ENCODE peak calls at places on chromosomes 1 and 21, in four cellular contexts. One of them, this sample, is unnamed.

GRCh38 chr1:98103617-98104284 is 182.9 kb upstream of the DPYD start:
- DNase-seq in HCT116: no peak
- DNase-seq in suprapubic skin: no peak
- DNase-seq in breast epithelium: no peak
- DNase-seq in this sample: no peak

GRCh38 chr1:184881941-184882648 is 92.2 kb downstream of the NIBAN1 start:
- DNase-seq in HCT116: no peak
- DNase-seq in breast epithelium: no peak
- DNase-seq in suprapubic skin: no peak
- DNase-seq in this sample: no peak

GRCh38 chr1:212690816-212691403 is 8.7 kb downstream of the BATF3 start:
- DNase-seq in HCT116: no peak
- DNase-seq in breast epithelium: no peak
- DNase-seq in suprapubic skin: peak; percentile 41
- DNase-seq in this sample: no peak

GRCh38 chr1:168095476-168095875 is 41.3 kb downstream of the GPR161 start:
- DNase-seq in HCT116: no peak
- DNase-seq in breast epithelium: no peak
- DNase-seq in suprapubic skin: no peak
- DNase-seq in this sample: no peak

GRCh38 chr1:54699936-54700525 is 15.6 kb upstream of the TTC4 start:
- DNase-seq in HCT116: no peak
- DNase-seq in breast epithelium: no peak
- DNase-seq in suprapubic skin: peak; percentile 55
- DNase-seq in this sample: no peak

GRCh38 chr1:91160363-91161075 is 138.7 kb upstream of the ZNF644 start:
- DNase-seq in suprapubic skin: no peak
- DNase-seq in HCT116: no peak
- DNase-seq in breast epithelium: no peak
- DNase-seq in this sample: no peak

GRCh38 chr1:228270032-228270431 is 62.2 kb downstream of the OBSCN start:
- DNase-seq in suprapubic skin: no peak
- DNase-seq in HCT116: no peak
- DNase-seq in breast epithelium: no peak
- DNase-seq in this sample: no peak

GRCh38 chr1:71853391-71853790 is 428.9 kb downstream of the NEGR1 start:
- DNase-seq in suprapubic skin: no peak
- DNase-seq in breast epithelium: no peak
- DNase-seq in HCT116: no peak
- DNase-seq in this sample: no peak

GRCh38 chr1:13541435-13542215 is 27.8 kb upstream of the LRRC38 start:
- DNase-seq in suprapubic skin: no peak
- DNase-seq in breast epithelium: no peak
- DNase-seq in HCT116: no peak
- DNase-seq in this sample: no peak

GRCh38 chr1:109047339-109047738 is 5.4 kb upstream of the WDR47 start:
- DNase-seq in HCT116: no peak
- DNase-seq in suprapubic skin: no peak
- DNase-seq in breast epithelium: no peak
- DNase-seq in this sample: no peak

GRCh38 chr1:219703240-219703639 is 90.3 kb upstream of the ZC3H11B start:
- DNase-seq in suprapubic skin: no peak
- DNase-seq in HCT116: no peak
- DNase-seq in breast epithelium: no peak
- DNase-seq in this sample: no peak

GRCh38 chr1:63728611-63729226 is 45.1 kb upstream of the ROR1 start:
- DNase-seq in HCT116: no peak
- DNase-seq in breast epithelium: no peak
- DNase-seq in suprapubic skin: no peak
- DNase-seq in this sample: no peak

GRCh38 chr1:160374701-160375443 is 8.0 kb downstream of the NHLH1 start:
- DNase-seq in suprapubic skin: no peak
- DNase-seq in breast epithelium: no peak
- DNase-seq in HCT116: no peak
- DNase-seq in this sample: no peak

GRCh38 chr21:21415741-21416140 is 417.5 kb downstream of the NCAM2 start:
- DNase-seq in suprapubic skin: no peak
- DNase-seq in breast epithelium: no peak
- DNase-seq in HCT116: no peak
- DNase-seq in this sample: no peak

GRCh38 chr1:170010443-170010842 is 64.1 kb downstream of the KIFAP3 start:
- DNase-seq in HCT116: peak; percentile 55
- DNase-seq in breast epithelium: no peak
- DNase-seq in suprapubic skin: no peak
- DNase-seq in this sample: peak; percentile 86

GRCh38 chr21:42830456-42831455 is 48.6 kb downstream of the WDR4 start:
- DNase-seq in breast epithelium: no peak
- DNase-seq in suprapubic skin: peak; percentile 49
- DNase-seq in HCT116: no peak
- DNase-seq in this sample: no peak

GRCh38 chr1:150258275-150258666 is 697 bp downstream of the CA14 start:
- DNase-seq in suprapubic skin: no peak
- DNase-seq in HCT116: no peak
- DNase-seq in breast epithelium: no peak
- DNase-seq in this sample: no peak

GRCh38 chr21:26506951-26507350 is 66.1 kb downstream of the CYYR1 start:
- DNase-seq in breast epithelium: no peak
- DNase-seq in suprapubic skin: no peak
- DNase-seq in HCT116: no peak
- DNase-seq in this sample: no peak

GRCh38 chr1:91651243-91651642 is 150.6 kb downstream of the CDC7 start:
- DNase-seq in HCT116: no peak
- DNase-seq in breast epithelium: no peak
- DNase-seq in suprapubic skin: no peak
- DNase-seq in this sample: no peak

GRCh38 chr1:204507317-204508105 is 8.7 kb upstream of the MDM4 start:
- DNase-seq in breast epithelium: no peak
- DNase-seq in HCT116: no peak
- DNase-seq in suprapubic skin: no peak
- DNase-seq in this sample: no peak

GRCh38 chr1:173258484-173259264 is 51.5 kb upstream of the TNFSF4 start:
- DNase-seq in breast epithelium: no peak
- DNase-seq in suprapubic skin: no peak
- DNase-seq in HCT116: no peak
- DNase-seq in this sample: no peak

GRCh38 chr1:212433577-212434462 is 1.1 kb downstream of the NENF start:
- DNase-seq in breast epithelium: no peak
- DNase-seq in suprapubic skin: no peak
- DNase-seq in HCT116: no peak
- DNase-seq in this sample: no peak

GRCh38 chr21:41859297-41859980 is 19.7 kb downstream of the PRDM15 start:
- DNase-seq in breast epithelium: no peak
- DNase-seq in suprapubic skin: no peak
- DNase-seq in HCT116: no peak
- DNase-seq in this sample: no peak

GRCh38 chr1:213759359-213760181 is 228.2 kb upstream of the PROX1 start:
- DNase-seq in breast epithelium: no peak
- DNase-seq in HCT116: no peak
- DNase-seq in suprapubic skin: no peak
- DNase-seq in this sample: no peak

GRCh38 chr1:82226198-82226505 is 425.4 kb downstream of the ADGRL2 start:
- DNase-seq in breast epithelium: no peak
- DNase-seq in HCT116: no peak
- DNase-seq in suprapubic skin: no peak
- DNase-seq in this sample: no peak

GRCh38 chr1:23392125-23392855 is 22.7 kb upstream of the ZNF436 start:
- DNase-seq in HCT116: no peak
- DNase-seq in breast epithelium: no peak
- DNase-seq in suprapubic skin: no peak
- DNase-seq in this sample: no peak

GRCh38 chr1:173400387-173400995 is 76.6 kb upstream of the PRDX6 start:
- DNase-seq in suprapubic skin: no peak
- DNase-seq in HCT116: no peak
- DNase-seq in breast epithelium: no peak
- DNase-seq in this sample: no peak

GRCh38 chr1:56070601-56071000 is 508.8 kb downstream of the PLPP3 start:
- DNase-seq in HCT116: no peak
- DNase-seq in breast epithelium: no peak
- DNase-seq in suprapubic skin: no peak
- DNase-seq in this sample: no peak

GRCh38 chr1:169892819-169893644 is 664 bp downstream of the SCYL3 start:
- DNase-seq in breast epithelium: no peak
- DNase-seq in HCT116: no peak
- DNase-seq in suprapubic skin: peak; percentile 83
- DNase-seq in this sample: peak; percentile 27

GRCh38 chr1:212413902-212414327 is 771 bp downstream of the PACC1 start:
- DNase-seq in HCT116: no peak
- DNase-seq in breast epithelium: no peak
- DNase-seq in suprapubic skin: no peak
- DNase-seq in this sample: no peak

GRCh38 chr1:165073402-165074007 is 283.0 kb downstream of the LMX1A start:
- DNase-seq in suprapubic skin: no peak
- DNase-seq in HCT116: peak; percentile 51
- DNase-seq in breast epithelium: no peak
- DNase-seq in this sample: no peak

GRCh38 chr1:19203440-19203839 is 6.6 kb downstream of the UBR4 start:
- DNase-seq in suprapubic skin: no peak
- DNase-seq in breast epithelium: no peak
- DNase-seq in HCT116: no peak
- DNase-seq in this sample: no peak

DNA sequence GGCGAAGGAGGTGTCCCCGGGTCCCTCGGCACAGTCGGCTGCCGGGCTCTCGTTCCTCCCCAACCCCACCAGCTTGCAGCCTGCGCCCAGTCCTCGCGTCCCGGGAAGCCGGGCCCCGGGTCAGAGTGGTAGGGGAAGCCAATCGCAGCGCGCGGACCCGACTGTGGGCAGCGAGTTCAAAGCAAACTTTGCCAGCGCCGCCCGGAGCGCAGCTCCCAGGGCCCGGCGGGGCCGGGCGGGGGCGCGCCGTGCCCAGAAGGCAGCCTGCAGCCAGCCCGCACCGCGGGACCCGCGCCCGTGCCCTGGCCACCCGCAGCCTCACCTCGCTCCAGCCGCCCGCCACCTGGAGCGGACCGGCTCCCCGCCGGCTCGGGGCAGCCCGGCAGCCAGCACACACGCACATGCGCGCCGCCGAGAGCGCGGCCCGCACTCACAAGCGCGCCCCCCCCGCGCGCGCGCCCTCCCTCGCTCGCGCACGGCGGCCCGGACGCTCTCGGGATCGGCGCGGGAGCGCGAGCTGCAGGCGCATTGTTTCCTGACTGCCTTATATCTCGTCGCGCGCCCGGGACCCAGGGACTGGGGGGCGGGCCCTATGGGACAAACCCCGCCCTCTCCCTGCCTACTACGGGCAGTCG is at the start of gene MYCL:
- DNase-seq in HCT116: peak; percentile 87
- DNase-seq in suprapubic skin: peak; percentile 82
- DNase-seq in breast epithelium: peak; percentile 73
- DNase-seq in this sample: no peak
- TF ChIP-seq POLR2A in HCT116: peak; percentile 60
- TF ChIP-seq POLR2A in suprapubic skin: no peak
- TF ChIP-seq POLR2A in breast epithelium: no peak
- TF ChIP-seq POLR2A in this sample: peak; percentile 33

DNA sequence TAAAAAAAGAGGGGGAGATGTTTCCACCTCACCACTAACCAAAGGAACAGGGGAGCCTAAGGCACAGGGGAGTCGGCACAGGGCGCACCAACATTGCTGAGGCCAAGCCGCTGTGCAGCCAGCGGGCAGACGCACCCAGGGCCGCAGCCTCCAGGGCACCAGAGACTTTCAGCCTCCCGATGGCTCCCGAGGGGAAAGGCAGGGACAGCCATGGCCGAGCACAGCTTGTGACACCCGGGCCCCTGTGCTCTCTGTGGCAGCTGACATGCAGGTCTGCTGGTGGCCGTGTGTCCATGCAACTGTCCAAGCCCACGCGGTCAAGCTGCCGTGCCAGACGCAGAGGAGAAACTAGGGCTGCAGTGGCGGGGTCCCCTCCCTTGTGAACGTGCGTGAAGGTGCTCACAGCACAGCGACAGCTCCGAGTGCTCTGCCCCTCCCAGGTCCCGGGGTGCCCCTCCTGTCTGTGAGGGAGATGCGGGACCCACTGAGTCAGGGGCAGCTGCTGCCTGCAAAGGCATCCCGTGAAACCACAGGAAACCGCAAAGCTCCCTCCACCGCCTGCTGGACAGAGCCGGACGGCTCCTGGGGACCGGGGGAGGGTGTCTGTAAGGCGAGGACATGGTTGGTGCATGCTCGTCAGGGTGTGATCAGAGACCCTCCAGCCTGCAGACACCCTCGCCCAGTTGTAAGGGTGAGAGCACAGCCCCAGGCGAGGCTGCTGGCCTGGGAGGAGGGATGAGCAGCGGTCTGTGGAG is 2.5 kb downstream of the KRTAP10-11 start:
- DNase-seq in suprapubic skin: no peak
- DNase-seq in HCT116: no peak
- DNase-seq in breast epithelium: no peak
- DNase-seq in this sample: no peak
- H3K27me3 ChIP-seq in suprapubic skin: peaks cover 34% of the 10 kb centered on the region
- H3K27me3 ChIP-seq in HCT116: no peaks in the 10 kb centered on the region
- H3K27me3 ChIP-seq in breast epithelium: peaks cover 33% of the 10 kb centered on the region
- H3K27me3 ChIP-seq in this sample: no peaks in the 10 kb centered on the region

DNA sequence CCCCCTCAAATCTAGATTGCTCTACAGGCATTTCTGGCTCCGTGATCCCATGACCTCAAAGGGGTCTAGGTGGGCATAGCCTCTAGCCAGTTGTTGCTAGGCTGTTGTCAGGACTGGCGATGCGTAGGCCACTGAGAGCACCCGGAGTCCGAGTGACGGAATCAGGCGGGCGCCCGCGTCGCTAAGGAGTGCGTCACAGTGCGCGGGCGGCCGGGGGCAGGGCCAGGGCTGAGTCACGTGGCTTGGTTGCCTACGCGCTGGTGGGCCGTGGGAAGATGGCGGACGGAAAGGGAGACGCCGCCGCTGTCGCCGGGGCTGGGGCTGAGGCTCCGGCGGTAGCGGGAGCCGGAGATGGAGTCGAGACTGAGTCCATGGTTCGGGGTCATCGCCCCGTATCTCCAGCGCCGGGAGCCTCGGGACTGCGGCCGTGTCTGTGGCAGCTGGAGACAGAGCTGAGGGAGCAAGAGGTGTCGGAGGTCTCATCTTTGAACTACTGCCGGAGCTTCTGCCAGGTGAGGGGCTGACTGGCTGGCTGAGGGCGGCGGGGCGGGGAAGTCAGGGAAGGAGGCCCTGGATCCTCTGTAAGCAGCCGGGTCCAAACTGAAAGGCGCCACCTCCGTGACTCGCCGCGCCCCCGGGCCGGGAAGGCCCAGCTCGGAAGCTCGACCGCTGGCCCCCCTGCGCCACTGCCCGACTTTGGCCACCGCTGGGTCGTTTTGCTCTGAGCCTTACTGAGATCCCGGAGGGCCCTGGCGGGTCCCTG is at the start of gene RLF:
- DNase-seq in HCT116: peak; percentile 79
- DNase-seq in suprapubic skin: peak; percentile 98
- DNase-seq in breast epithelium: peak; percentile 96
- DNase-seq in this sample: peak; percentile 89
- TF ChIP-seq POLR2A in HCT116: peak; percentile 48
- TF ChIP-seq POLR2A in suprapubic skin: peak; percentile 97
- TF ChIP-seq POLR2A in breast epithelium: peak; percentile 97
- TF ChIP-seq POLR2A in this sample: peak; percentile 96

DNA sequence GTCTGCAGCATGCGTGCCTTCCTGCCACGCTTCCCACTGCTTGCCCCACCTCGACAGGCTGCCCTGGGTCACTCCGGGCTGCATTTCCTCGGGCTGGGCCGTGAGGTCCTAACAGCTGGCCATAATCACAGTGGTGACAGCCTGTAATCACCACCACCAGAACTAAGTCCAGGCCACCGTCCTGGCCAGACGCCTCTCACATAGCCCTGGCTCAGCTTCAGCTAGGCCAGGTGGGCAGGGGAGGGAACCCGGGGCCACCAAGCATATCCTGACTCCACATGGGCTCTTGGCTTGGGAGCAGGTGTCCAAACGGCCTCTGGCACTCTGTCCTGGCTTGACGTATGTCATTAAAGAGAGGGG is 229.5 kb downstream of the TRABD2B start:
- DNase-seq in HCT116: no peak
- DNase-seq in breast epithelium: no peak
- DNase-seq in suprapubic skin: no peak
- DNase-seq in this sample: no peak
- H3K27me3 ChIP-seq in HCT116: peaks cover under 1% of the 10 kb centered on the region
- H3K27me3 ChIP-seq in breast epithelium: no peaks in the 10 kb centered on the region
- H3K27me3 ChIP-seq in suprapubic skin: no peaks in the 10 kb centered on the region
- H3K27me3 ChIP-seq in this sample: no peaks in the 10 kb centered on the region

This sample was measured in tibial nerve.